ENCODE peak calls at places on chromosomes 16 and 17, in eight cellular contexts. One of them, this sample, is unnamed.

GRCh38 chr17:75262112-75262606 is 480 bp downstream of the MRPS7 start:
- DNase-seq in ovary: no peak
- DNase-seq in tibial artery: no peak
- DNase-seq in SK-N-SH: no peak
- DNase-seq in adrenal gland: no peak
- DNase-seq in cardiac muscle cell: peak; percentile 35
- DNase-seq in tibial nerve: no peak
- DNase-seq in right cardiac atrium: no peak
- DNase-seq in this sample: no peak

GRCh38 chr16:14562691-14563491 is 67.2 kb downstream of the PARN start:
- DNase-seq in right cardiac atrium: no peak
- DNase-seq in tibial nerve: peak; percentile 7
- DNase-seq in SK-N-SH: no peak
- DNase-seq in ovary: no peak
- DNase-seq in adrenal gland: peak; percentile 80
- DNase-seq in cardiac muscle cell: peak; percentile 40
- DNase-seq in tibial artery: no peak
- DNase-seq in this sample: no peak

GRCh38 chr17:52158450-52159042 is at the start of gene CA10:
- DNase-seq in cardiac muscle cell: peak; percentile 20
- DNase-seq in right cardiac atrium: no peak
- DNase-seq in tibial artery: no peak
- DNase-seq in SK-N-SH: peak; percentile 80
- DNase-seq in tibial nerve: no peak
- DNase-seq in adrenal gland: no peak
- DNase-seq in ovary: no peak
- DNase-seq in this sample: no peak

GRCh38 chr16:72932050-72932449 is 115.9 kb downstream of the ZFHX3 start:
- DNase-seq in cardiac muscle cell: no peak
- DNase-seq in right cardiac atrium: no peak
- DNase-seq in tibial nerve: no peak
- DNase-seq in SK-N-SH: no peak
- DNase-seq in adrenal gland: no peak
- DNase-seq in ovary: no peak
- DNase-seq in tibial artery: no peak
- DNase-seq in this sample: no peak

GRCh38 chr17:608911-609882 is 105.4 kb downstream of the VPS53 start:
- DNase-seq in ovary: no peak
- DNase-seq in adrenal gland: no peak
- DNase-seq in tibial artery: no peak
- DNase-seq in SK-N-SH: peak; percentile 35
- DNase-seq in cardiac muscle cell: no peak
- DNase-seq in right cardiac atrium: no peak
- DNase-seq in tibial nerve: no peak
- DNase-seq in this sample: no peak

GRCh38 chr16:51648521-51648920 is 497.5 kb upstream of the SALL1 start:
- DNase-seq in cardiac muscle cell: no peak
- DNase-seq in right cardiac atrium: no peak
- DNase-seq in ovary: no peak
- DNase-seq in adrenal gland: no peak
- DNase-seq in SK-N-SH: no peak
- DNase-seq in tibial nerve: no peak
- DNase-seq in tibial artery: no peak
- DNase-seq in this sample: no peak

GRCh38 chr17:80164185-80164584 is 5.6 kb upstream of the CARD14 start:
- DNase-seq in ovary: no peak
- DNase-seq in adrenal gland: no peak
- DNase-seq in right cardiac atrium: no peak
- DNase-seq in SK-N-SH: no peak
- DNase-seq in cardiac muscle cell: no peak
- DNase-seq in tibial artery: no peak
- DNase-seq in tibial nerve: no peak
- DNase-seq in this sample: no peak

GRCh38 chr17:76240461-76241204 is at the start of gene RNF157:
- DNase-seq in ovary: peak; percentile 66
- DNase-seq in adrenal gland: peak; percentile 54
- DNase-seq in cardiac muscle cell: peak; percentile 88
- DNase-seq in tibial artery: peak; percentile 67
- DNase-seq in tibial nerve: no peak
- DNase-seq in right cardiac atrium: peak; percentile 88
- DNase-seq in SK-N-SH: peak; percentile 97
- DNase-seq in this sample: peak; percentile 60

GRCh38 chr16:5058476-5058875 is 7.3 kb downstream of the C16orf89 start:
- DNase-seq in adrenal gland: no peak
- DNase-seq in cardiac muscle cell: peak; percentile 54
- DNase-seq in tibial artery: no peak
- DNase-seq in ovary: no peak
- DNase-seq in SK-N-SH: peak; percentile 48
- DNase-seq in tibial nerve: no peak
- DNase-seq in right cardiac atrium: no peak
- DNase-seq in this sample: no peak

GRCh38 chr16:84119368-84119767 is 2.6 kb upstream of the MBTPS1 start:
- DNase-seq in adrenal gland: no peak
- DNase-seq in ovary: no peak
- DNase-seq in right cardiac atrium: no peak
- DNase-seq in tibial artery: no peak
- DNase-seq in cardiac muscle cell: no peak
- DNase-seq in SK-N-SH: no peak
- DNase-seq in tibial nerve: no peak
- DNase-seq in this sample: no peak

GRCh38 chr17:43381621-43382020 is 17.2 kb upstream of the ARL4D start:
- DNase-seq in tibial artery: no peak
- DNase-seq in tibial nerve: no peak
- DNase-seq in right cardiac atrium: no peak
- DNase-seq in ovary: peak; percentile 9
- DNase-seq in adrenal gland: peak; percentile 49
- DNase-seq in cardiac muscle cell: no peak
- DNase-seq in SK-N-SH: no peak
- DNase-seq in this sample: no peak

GRCh38 chr17:1920948-1921351 is 91.1 kb downstream of the RPA1 start:
- DNase-seq in tibial nerve: no peak
- DNase-seq in adrenal gland: no peak
- DNase-seq in cardiac muscle cell: no peak
- DNase-seq in ovary: no peak
- DNase-seq in right cardiac atrium: peak; percentile 35
- DNase-seq in SK-N-SH: no peak
- DNase-seq in tibial artery: no peak
- DNase-seq in this sample: no peak

GRCh38 chr17:64658931-64659330 is 3.2 kb downstream of the SMURF2 start:
- DNase-seq in adrenal gland: no peak
- DNase-seq in right cardiac atrium: no peak
- DNase-seq in ovary: no peak
- DNase-seq in tibial artery: no peak
- DNase-seq in tibial nerve: no peak
- DNase-seq in SK-N-SH: no peak
- DNase-seq in cardiac muscle cell: no peak
- DNase-seq in this sample: peak; percentile 52

GRCh38 chr17:55763856-55764255 is 13.0 kb downstream of the PCTP start:
- DNase-seq in cardiac muscle cell: no peak
- DNase-seq in tibial nerve: no peak
- DNase-seq in tibial artery: no peak
- DNase-seq in right cardiac atrium: no peak
- DNase-seq in adrenal gland: no peak
- DNase-seq in SK-N-SH: no peak
- DNase-seq in ovary: no peak
- DNase-seq in this sample: no peak

GRCh38 chr16:57284206-57284951 is at the start of gene PLLP:
- DNase-seq in SK-N-SH: peak; percentile 90
- DNase-seq in adrenal gland: no peak
- DNase-seq in cardiac muscle cell: peak; percentile 57
- DNase-seq in tibial artery: no peak
- DNase-seq in right cardiac atrium: peak; percentile 77
- DNase-seq in ovary: peak; percentile 51
- DNase-seq in tibial nerve: no peak
- DNase-seq in this sample: no peak

GRCh38 chr17:82536220-82537201 is 17.0 kb downstream of the FOXK2 start:
- DNase-seq in cardiac muscle cell: peak; percentile 47
- DNase-seq in SK-N-SH: peak; percentile 54
- DNase-seq in adrenal gland: peak; percentile 61
- DNase-seq in tibial artery: no peak
- DNase-seq in tibial nerve: peak; percentile 52
- DNase-seq in right cardiac atrium: no peak
- DNase-seq in ovary: peak; percentile 68
- DNase-seq in this sample: peak; percentile 92

GRCh38 chr17:69123626-69124025 is 18.1 kb downstream of the ABCA6 start:
- DNase-seq in tibial nerve: no peak
- DNase-seq in right cardiac atrium: no peak
- DNase-seq in ovary: no peak
- DNase-seq in tibial artery: no peak
- DNase-seq in cardiac muscle cell: no peak
- DNase-seq in adrenal gland: no peak
- DNase-seq in SK-N-SH: no peak
- DNase-seq in this sample: no peak

GRCh38 chr16:85610059-85610445 is 3.1 kb upstream of the GSE1 start:
- DNase-seq in right cardiac atrium: no peak
- DNase-seq in tibial nerve: no peak
- DNase-seq in ovary: no peak
- DNase-seq in SK-N-SH: no peak
- DNase-seq in adrenal gland: no peak
- DNase-seq in tibial artery: no peak
- DNase-seq in cardiac muscle cell: no peak
- DNase-seq in this sample: no peak

GRCh38 chr17:81426676-81427445 is 31.6 kb downstream of the BAHCC1 start:
- DNase-seq in SK-N-SH: peak; percentile 84
- DNase-seq in cardiac muscle cell: no peak
- DNase-seq in right cardiac atrium: peak; percentile 80
- DNase-seq in tibial nerve: no peak
- DNase-seq in ovary: no peak
- DNase-seq in tibial artery: no peak
- DNase-seq in adrenal gland: no peak
- DNase-seq in this sample: no peak

GRCh38 chr16:24858219-24859041 is 12.7 kb downstream of the SLC5A11 start:
- DNase-seq in SK-N-SH: no peak
- DNase-seq in adrenal gland: peak; percentile 65
- DNase-seq in right cardiac atrium: peak; percentile 75
- DNase-seq in tibial nerve: peak; percentile 27
- DNase-seq in tibial artery: no peak
- DNase-seq in cardiac muscle cell: peak; percentile 88
- DNase-seq in ovary: peak; percentile 55
- DNase-seq in this sample: peak; percentile 45

GRCh38 chr16:78931267-78932060 is 669.1 kb downstream of the MAF start:
- DNase-seq in right cardiac atrium: no peak
- DNase-seq in tibial artery: no peak
- DNase-seq in SK-N-SH: no peak
- DNase-seq in cardiac muscle cell: no peak
- DNase-seq in adrenal gland: no peak
- DNase-seq in tibial nerve: no peak
- DNase-seq in ovary: no peak
- DNase-seq in this sample: no peak

GRCh38 chr17:13925579-13925978 is 143.7 kb upstream of the COX10 start:
- DNase-seq in right cardiac atrium: no peak
- DNase-seq in SK-N-SH: no peak
- DNase-seq in tibial nerve: no peak
- DNase-seq in ovary: no peak
- DNase-seq in cardiac muscle cell: no peak
- DNase-seq in adrenal gland: no peak
- DNase-seq in tibial artery: no peak
- DNase-seq in this sample: no peak

GRCh38 chr16:72036098-72036497 is 18.2 kb upstream of the HP start:
- DNase-seq in tibial nerve: no peak
- DNase-seq in right cardiac atrium: no peak
- DNase-seq in tibial artery: no peak
- DNase-seq in adrenal gland: no peak
- DNase-seq in SK-N-SH: no peak
- DNase-seq in cardiac muscle cell: no peak
- DNase-seq in ovary: no peak
- DNase-seq in this sample: no peak

GRCh38 chr16:68707341-68708152 is 29.5 kb upstream of the CDH1 start:
- DNase-seq in tibial nerve: no peak
- DNase-seq in ovary: no peak
- DNase-seq in adrenal gland: no peak
- DNase-seq in cardiac muscle cell: peak; percentile 62
- DNase-seq in tibial artery: no peak
- DNase-seq in right cardiac atrium: peak; percentile 60
- DNase-seq in SK-N-SH: no peak
- DNase-seq in this sample: peak; percentile 94

GRCh38 chr17:56902350-56902749 is 11.5 kb downstream of the TRIM25 start:
- DNase-seq in SK-N-SH: no peak
- DNase-seq in ovary: no peak
- DNase-seq in cardiac muscle cell: no peak
- DNase-seq in right cardiac atrium: no peak
- DNase-seq in tibial artery: no peak
- DNase-seq in tibial nerve: no peak
- DNase-seq in adrenal gland: no peak
- DNase-seq in this sample: peak; percentile 37

GRCh38 chr17:44171931-44172455 is 1.5 kb downstream of the ASB16 start:
- DNase-seq in cardiac muscle cell: no peak
- DNase-seq in adrenal gland: no peak
- DNase-seq in tibial nerve: no peak
- DNase-seq in SK-N-SH: no peak
- DNase-seq in ovary: no peak
- DNase-seq in tibial artery: no peak
- DNase-seq in right cardiac atrium: peak; percentile 59
- DNase-seq in this sample: no peak

GRCh38 chr17:81354252-81354943 is 40.9 kb upstream of the BAHCC1 start:
- DNase-seq in cardiac muscle cell: no peak
- DNase-seq in tibial nerve: no peak
- DNase-seq in adrenal gland: no peak
- DNase-seq in tibial artery: no peak
- DNase-seq in ovary: no peak
- DNase-seq in SK-N-SH: no peak
- DNase-seq in right cardiac atrium: no peak
- DNase-seq in this sample: no peak

GRCh38 chr16:55488306-55488705 is 9.3 kb downstream of the MMP2 start:
- DNase-seq in right cardiac atrium: no peak
- DNase-seq in tibial artery: peak; percentile 71
- DNase-seq in cardiac muscle cell: no peak
- DNase-seq in SK-N-SH: no peak
- DNase-seq in tibial nerve: no peak
- DNase-seq in adrenal gland: no peak
- DNase-seq in ovary: no peak
- DNase-seq in this sample: peak; percentile 33
- H3K9me3 ChIP-seq in right cardiac atrium: no peaks in the 10 kb centered on the region
- H3K9me3 ChIP-seq in tibial artery: no peaks in the 10 kb centered on the region
- H3K9me3 ChIP-seq in cardiac muscle cell: no peaks in the 10 kb centered on the region
- H3K9me3 ChIP-seq in SK-N-SH: no peaks in the 10 kb centered on the region
- H3K9me3 ChIP-seq in tibial nerve: no peaks in the 10 kb centered on the region
- H3K9me3 ChIP-seq in adrenal gland: no peaks in the 10 kb centered on the region
- H3K9me3 ChIP-seq in ovary: no peaks in the 10 kb centered on the region
- H3K9me3 ChIP-seq in this sample: no peaks in the 10 kb centered on the region

GRCh38 chr16:2968368-2968737 is 795 bp upstream of the PAQR4 start:
- DNase-seq in SK-N-SH: no peak
- DNase-seq in right cardiac atrium: no peak
- DNase-seq in adrenal gland: no peak
- DNase-seq in ovary: no peak
- DNase-seq in tibial nerve: no peak
- DNase-seq in cardiac muscle cell: no peak
- DNase-seq in tibial artery: no peak
- DNase-seq in this sample: no peak
- H3K4me3 ChIP-seq in SK-N-SH: no peak overlapping the region
- H3K4me3 ChIP-seq in right cardiac atrium: no peak overlapping the region
- H3K4me3 ChIP-seq in adrenal gland: no peak overlapping the region
- H3K4me3 ChIP-seq in ovary: no peak overlapping the region
- H3K4me3 ChIP-seq in tibial nerve: peak overlapping the region; percentile 55
- H3K4me3 ChIP-seq in cardiac muscle cell: peak overlapping the region; percentile 49
- H3K4me3 ChIP-seq in tibial artery: peak overlapping the region; percentile 64
- H3K4me3 ChIP-seq in this sample: peak overlapping the region; percentile 86

GRCh38 chr16:75169899-75170405 is 21.6 kb downstream of the ZFP1 start:
- DNase-seq in ovary: no peak
- DNase-seq in tibial nerve: no peak
- DNase-seq in right cardiac atrium: no peak
- DNase-seq in SK-N-SH: no peak
- DNase-seq in tibial artery: no peak
- DNase-seq in adrenal gland: no peak
- DNase-seq in cardiac muscle cell: no peak
- DNase-seq in this sample: no peak
- H3K9me3 ChIP-seq in ovary: peaks cover 9% of the 10 kb centered on the region
- H3K9me3 ChIP-seq in tibial nerve: peaks cover 63% of the 10 kb centered on the region
- H3K9me3 ChIP-seq in right cardiac atrium: peaks cover 8% of the 10 kb centered on the region
- H3K9me3 ChIP-seq in SK-N-SH: peaks cover 32% of the 10 kb centered on the region
- H3K9me3 ChIP-seq in tibial artery: peaks cover 19% of the 10 kb centered on the region
- H3K9me3 ChIP-seq in adrenal gland: no peaks in the 10 kb centered on the region
- H3K9me3 ChIP-seq in cardiac muscle cell: peaks cover 13% of the 10 kb centered on the region
- H3K9me3 ChIP-seq in this sample: peaks cover 36% of the 10 kb centered on the region

GRCh38 chr16:9112166-9112843 is 20.9 kb downstream of the HAPSTR1 start:
- DNase-seq in right cardiac atrium: no peak
- DNase-seq in SK-N-SH: no peak
- DNase-seq in tibial nerve: no peak
- DNase-seq in cardiac muscle cell: peak; percentile 39
- DNase-seq in tibial artery: no peak
- DNase-seq in ovary: no peak
- DNase-seq in adrenal gland: no peak
- DNase-seq in this sample: no peak
- H3K4me3 ChIP-seq in right cardiac atrium: no peak overlapping the region
- H3K4me3 ChIP-seq in SK-N-SH: no peak overlapping the region
- H3K4me3 ChIP-seq in tibial nerve: no peak overlapping the region
- H3K4me3 ChIP-seq in cardiac muscle cell: no peak overlapping the region
- H3K4me3 ChIP-seq in tibial artery: no peak overlapping the region
- H3K4me3 ChIP-seq in ovary: no peak overlapping the region
- H3K4me3 ChIP-seq in adrenal gland: no peak overlapping the region
- H3K4me3 ChIP-seq in this sample: no peak overlapping the region